ENCODE peak calls at places on chromosomes 4 and X, in four cellular contexts. V is GM23338, X is GM12878, E is K562. B is an unnamed sample.

GRCh38 chr4:32425243-32425642 is 1705.1 kb downstream of the PCDH7 start:
- DNase-seq in V (no peak), E (no peak), X (no peak), B (no peak)

GRCh38 chrX:153400146-153401132 is 711 bp downstream of the PNMA6E start:
- DNase-seq in V (peak; percentile 76), X (no peak), E (peak; percentile 83), B (peak; percentile 72)

GRCh38 chrX:108123591-108124366 is 32.2 kb downstream of the ATG4A start:
- DNase-seq in E (no peak), X (no peak), V (no peak), B (no peak)

GRCh38 chr4:121168865-121169281 is 4.8 kb upstream of the TNIP3 start:
- DNase-seq in V (no peak), X (peak; percentile 71), E (no peak), B (no peak)

GRCh38 chr4:67234296-67234695 is 311.0 kb downstream of the CENPC start:
- DNase-seq in E (no peak), V (peak; percentile 17), X (no peak), B (no peak)

GRCh38 chr4:5539584-5539983 is 168.8 kb downstream of the EVC2 start:
- DNase-seq in E (no peak), V (no peak), X (no peak), B (no peak)

GRCh38 chr4:137949746-137950145 is 292.4 kb downstream of the SLC7A11 start:
- DNase-seq in V (no peak), X (no peak), E (no peak), B (no peak)

GRCh38 chrX:114952696-114953095 is 64.7 kb downstream of the IL13RA2 start:
- DNase-seq in V (peak; percentile 46), E (no peak), X (no peak), B (no peak)

GRCh38 chrX:143058096-143058495 is 32.4 kb downstream of the SPANXN4 start:
- DNase-seq in E (no peak), X (no peak), V (peak; percentile 2), B (no peak)

GRCh38 chr4:2060578-2061207 is 1.6 kb downstream of the NAT8L start:
- DNase-seq in V (peak; percentile 84), X (no peak), E (no peak), B (no peak)

GRCh38 chrX:132900631-132901030 is 57.8 kb downstream of the HS6ST2 start:
- DNase-seq in V (no peak), E (no peak), X (no peak), B (no peak)

GRCh38 chr4:149933883-149934282 is 118.2 kb upstream of the IQCM start:
- DNase-seq in V (no peak), E (no peak), X (no peak), B (no peak)

GRCh38 chr4:54545663-54546424 is 111.9 kb upstream of the KIT start:
- DNase-seq in X (no peak), V (no peak), E (no peak), B (no peak)

GRCh38 chr4:6183740-6184139 is 16.6 kb downstream of the JAKMIP1 start:
- DNase-seq in X (peak; percentile 95), E (no peak), V (no peak), B (no peak)

GRCh38 chr4:578451-579443 is 2.7 kb upstream of the TMEM271 start:
- DNase-seq in E (no peak), V (peak; percentile 21), X (no peak), B (no peak)

GRCh38 chrX:151902813-151903591 is 9.7 kb upstream of the MAGEA4 start:
- DNase-seq in X (no peak), V (no peak), E (no peak), B (peak; percentile 90)
- TF ChIP-seq JUNB in X (no peak), V (no peak), E (no peak), B (peak; percentile 58)

GRCh38 chrX:2691543-2692220 is 587 bp downstream of the CD99 start:
- DNase-seq in X (no peak), E (peak; percentile 47), V (peak; percentile 39), B (peak; percentile 67)
- TF ChIP-seq JUNB in X (no peak), E (no peak), V (no peak), B (no peak)

GRCh38 chr4:140135529-140136021 is 18.4 kb downstream of the MAML3 start:
- DNase-seq in V (no peak), X (no peak), E (no peak), B (no peak)
- TF ChIP-seq JUNB in V (no peak), X (no peak), E (no peak), B (no peak)

GRCh38 chr4:41455215-41455614 is 82.7 kb upstream of the LIMCH1 start:
- DNase-seq in X (no peak), V (peak; percentile 39), E (no peak), B (no peak)
- TF ChIP-seq JUNB in X (no peak), V (no peak), E (no peak), B (no peak)

GRCh38 chrX:373641-374471 is 12.9 kb downstream of the PPP2R3B start:
- DNase-seq in E (no peak), V (peak; percentile 83), X (no peak), B (peak; percentile 17)

GRCh38 chrX:374566-374965 is 12.1 kb downstream of the PPP2R3B start:
- DNase-seq in E (no peak), X (no peak), V (no peak), B (no peak)

GRCh38 chrX:372856-373640 is 13.7 kb downstream of the PPP2R3B start:
- DNase-seq in E (no peak), V (no peak), X (no peak), B (no peak)

GRCh38 chrX:378443-378842 is 8.3 kb downstream of the PPP2R3B start:
- DNase-seq in X (no peak), V (no peak), E (no peak), B (no peak)

GRCh38 chrX:375181-376036 is 11.3 kb downstream of the PPP2R3B start:
- DNase-seq in E (no peak), X (no peak), V (peak; percentile 35), B (no peak)
- TF ChIP-seq JUNB in E (no peak), X (no peak), V (no peak), B (no peak)

GRCh38 chr4:16248605-16249004 is 22.3 kb upstream of the TAPT1 start:
- DNase-seq in E (no peak), V (no peak), X (no peak), B (no peak)
- TF ChIP-seq JUNB in E (no peak), V (no peak), X (no peak), B (no peak)

GRCh38 chr4:3315566-3315965 is 22.7 kb downstream of the RGS12 start:
- DNase-seq in X (no peak), V (no peak), E (no peak), B (no peak)
- TF ChIP-seq JUNB in X (no peak), V (no peak), E (no peak), B (no peak)

DNA sequence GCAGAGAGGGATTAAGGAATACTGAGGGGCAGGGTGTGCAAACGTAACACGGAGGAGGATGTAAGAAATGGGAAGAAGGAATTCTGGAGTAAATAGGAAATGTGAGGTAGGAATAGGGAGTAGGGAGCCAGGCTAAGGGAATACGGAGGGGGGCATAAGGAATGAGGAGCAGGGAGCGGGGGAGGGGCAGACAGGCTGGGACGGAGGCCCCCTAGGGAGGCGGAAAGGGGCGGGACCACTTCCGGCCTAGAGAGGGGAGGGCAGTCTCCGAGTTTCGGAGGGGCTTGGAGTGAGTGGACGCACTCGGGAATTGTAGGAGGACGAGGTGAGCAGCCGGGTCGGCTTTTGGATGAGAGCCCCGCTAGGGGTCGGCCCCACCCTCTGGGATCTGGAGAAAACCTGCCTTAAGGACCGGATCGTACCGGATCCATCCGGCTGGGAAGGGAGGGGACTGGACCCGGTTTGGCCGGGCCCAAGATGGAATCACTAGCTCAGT is 612 bp downstream of the MAGED2 start:
- DNase-seq in V (peak; percentile 79), X (no peak), E (peak; percentile 59), B (peak; percentile 32)
- TF ChIP-seq JUNB in V (no peak), X (no peak), E (no peak), B (no peak)

B was measured in A549.